ENCODE peak calls at places on chromosomes 1 and 21, in nine cellular contexts. One of them, this sample, is unnamed.

GRCh38 chr1:234490789-234491479 is 12.0 kb upstream of the TARBP1 start:
- DNase-seq in GM20000: no peak
- DNase-seq in AG09319: no peak
- DNase-seq in NCI-H1048: no peak
- DNase-seq in stimulated activated CD4-positive, alpha-beta T cell treated with anti-CD3 and anti-CD28 coated beads, Interleukin-1b, Interleukin-23, amount 100 ng/mL, for 48 hours: no peak
- DNase-seq in fibroblast of pulmonary artery: peak; percentile 35
- DNase-seq in left kidney: no peak
- DNase-seq in retina: no peak
- DNase-seq in osteocyte: no peak
- DNase-seq in this sample: no peak

GRCh38 chr1:6880951-6881690 is 95.9 kb downstream of the CAMTA1 start:
- DNase-seq in GM20000: no peak
- DNase-seq in AG09319: no peak
- DNase-seq in NCI-H1048: no peak
- DNase-seq in stimulated activated CD4-positive, alpha-beta T cell treated with anti-CD3 and anti-CD28 coated beads, Interleukin-1b, Interleukin-23, amount 100 ng/mL, for 48 hours: no peak
- DNase-seq in fibroblast of pulmonary artery: no peak
- DNase-seq in left kidney: peak; percentile 28
- DNase-seq in retina: no peak
- DNase-seq in osteocyte: no peak
- DNase-seq in this sample: no peak

GRCh38 chr1:15626269-15626668 is 9.0 kb downstream of the DDI2 start:
- DNase-seq in GM20000: no peak
- DNase-seq in AG09319: no peak
- DNase-seq in NCI-H1048: no peak
- DNase-seq in stimulated activated CD4-positive, alpha-beta T cell treated with anti-CD3 and anti-CD28 coated beads, Interleukin-1b, Interleukin-23, amount 100 ng/mL, for 48 hours: no peak
- DNase-seq in fibroblast of pulmonary artery: no peak
- DNase-seq in left kidney: no peak
- DNase-seq in retina: no peak
- DNase-seq in osteocyte: no peak
- DNase-seq in this sample: no peak

GRCh38 chr1:231337043-231337471 is 595 bp downstream of the EXOC8 start:
- DNase-seq in GM20000: no peak
- DNase-seq in AG09319: peak; percentile 3
- DNase-seq in NCI-H1048: no peak
- DNase-seq in stimulated activated CD4-positive, alpha-beta T cell treated with anti-CD3 and anti-CD28 coated beads, Interleukin-1b, Interleukin-23, amount 100 ng/mL, for 48 hours: no peak
- DNase-seq in fibroblast of pulmonary artery: no peak
- DNase-seq in left kidney: peak; percentile 80
- DNase-seq in retina: no peak
- DNase-seq in osteocyte: no peak
- DNase-seq in this sample: no peak

GRCh38 chr1:169072945-169073725 is 33.4 kb upstream of the ATP1B1 start:
- DNase-seq in GM20000: no peak
- DNase-seq in AG09319: no peak
- DNase-seq in NCI-H1048: no peak
- DNase-seq in stimulated activated CD4-positive, alpha-beta T cell treated with anti-CD3 and anti-CD28 coated beads, Interleukin-1b, Interleukin-23, amount 100 ng/mL, for 48 hours: no peak
- DNase-seq in fibroblast of pulmonary artery: no peak
- DNase-seq in left kidney: no peak
- DNase-seq in retina: no peak
- DNase-seq in osteocyte: no peak
- DNase-seq in this sample: no peak

GRCh38 chr1:94300731-94301130 is 63.3 kb upstream of the ARHGAP29 start:
- DNase-seq in GM20000: no peak
- DNase-seq in AG09319: no peak
- DNase-seq in NCI-H1048: no peak
- DNase-seq in stimulated activated CD4-positive, alpha-beta T cell treated with anti-CD3 and anti-CD28 coated beads, Interleukin-1b, Interleukin-23, amount 100 ng/mL, for 48 hours: no peak
- DNase-seq in fibroblast of pulmonary artery: no peak
- DNase-seq in left kidney: no peak
- DNase-seq in retina: no peak
- DNase-seq in osteocyte: no peak
- DNase-seq in this sample: no peak

GRCh38 chr21:16195476-16195875 is 465.7 kb downstream of the USP25 start:
- DNase-seq in GM20000: no peak
- DNase-seq in AG09319: no peak
- DNase-seq in NCI-H1048: no peak
- DNase-seq in stimulated activated CD4-positive, alpha-beta T cell treated with anti-CD3 and anti-CD28 coated beads, Interleukin-1b, Interleukin-23, amount 100 ng/mL, for 48 hours: no peak
- DNase-seq in fibroblast of pulmonary artery: peak; percentile 77
- DNase-seq in left kidney: peak; percentile 40
- DNase-seq in retina: no peak
- DNase-seq in osteocyte: no peak
- DNase-seq in this sample: no peak

GRCh38 chr1:219528633-219529032 is 84.3 kb downstream of the ZC3H11B start:
- DNase-seq in GM20000: no peak
- DNase-seq in AG09319: no peak
- DNase-seq in NCI-H1048: no peak
- DNase-seq in stimulated activated CD4-positive, alpha-beta T cell treated with anti-CD3 and anti-CD28 coated beads, Interleukin-1b, Interleukin-23, amount 100 ng/mL, for 48 hours: no peak
- DNase-seq in fibroblast of pulmonary artery: no peak
- DNase-seq in left kidney: no peak
- DNase-seq in retina: no peak
- DNase-seq in osteocyte: no peak
- DNase-seq in this sample: no peak

GRCh38 chr21:26506951-26507350 is 66.1 kb downstream of the CYYR1 start:
- DNase-seq in GM20000: no peak
- DNase-seq in AG09319: no peak
- DNase-seq in NCI-H1048: no peak
- DNase-seq in stimulated activated CD4-positive, alpha-beta T cell treated with anti-CD3 and anti-CD28 coated beads, Interleukin-1b, Interleukin-23, amount 100 ng/mL, for 48 hours: no peak
- DNase-seq in fibroblast of pulmonary artery: peak; percentile 18
- DNase-seq in left kidney: no peak
- DNase-seq in retina: no peak
- DNase-seq in osteocyte: no peak
- DNase-seq in this sample: no peak

GRCh38 chr1:86788300-86789206 is 84.2 kb downstream of the SH3GLB1 start:
- DNase-seq in GM20000: no peak
- DNase-seq in AG09319: peak; percentile 86
- DNase-seq in NCI-H1048: no peak
- DNase-seq in stimulated activated CD4-positive, alpha-beta T cell treated with anti-CD3 and anti-CD28 coated beads, Interleukin-1b, Interleukin-23, amount 100 ng/mL, for 48 hours: no peak
- DNase-seq in fibroblast of pulmonary artery: peak; percentile 90
- DNase-seq in left kidney: no peak
- DNase-seq in retina: no peak
- DNase-seq in osteocyte: no peak
- DNase-seq in this sample: no peak

GRCh38 chr1:158248122-158248521 is 6.1 kb upstream of the CD1A start:
- DNase-seq in GM20000: peak; percentile 26
- DNase-seq in AG09319: no peak
- DNase-seq in NCI-H1048: no peak
- DNase-seq in stimulated activated CD4-positive, alpha-beta T cell treated with anti-CD3 and anti-CD28 coated beads, Interleukin-1b, Interleukin-23, amount 100 ng/mL, for 48 hours: no peak
- DNase-seq in fibroblast of pulmonary artery: no peak
- DNase-seq in left kidney: no peak
- DNase-seq in retina: no peak
- DNase-seq in osteocyte: no peak
- DNase-seq in this sample: peak; percentile 57

GRCh38 chr1:5727191-5727590 is 265.0 kb downstream of the NPHP4 start:
- DNase-seq in GM20000: no peak
- DNase-seq in AG09319: no peak
- DNase-seq in NCI-H1048: no peak
- DNase-seq in stimulated activated CD4-positive, alpha-beta T cell treated with anti-CD3 and anti-CD28 coated beads, Interleukin-1b, Interleukin-23, amount 100 ng/mL, for 48 hours: no peak
- DNase-seq in fibroblast of pulmonary artery: no peak
- DNase-seq in left kidney: no peak
- DNase-seq in retina: no peak
- DNase-seq in osteocyte: no peak
- DNase-seq in this sample: no peak

GRCh38 chr1:201450721-201451291 is 18.2 kb downstream of the PHLDA3 start:
- DNase-seq in GM20000: no peak
- DNase-seq in AG09319: no peak
- DNase-seq in NCI-H1048: no peak
- DNase-seq in stimulated activated CD4-positive, alpha-beta T cell treated with anti-CD3 and anti-CD28 coated beads, Interleukin-1b, Interleukin-23, amount 100 ng/mL, for 48 hours: no peak
- DNase-seq in fibroblast of pulmonary artery: peak; percentile 97
- DNase-seq in left kidney: peak; percentile 97
- DNase-seq in retina: peak; percentile 52
- DNase-seq in osteocyte: no peak
- DNase-seq in this sample: peak; percentile 36

GRCh38 chr1:44318097-44319088 is 36.7 kb downstream of the ERI3 start:
- DNase-seq in GM20000: peak; percentile 78
- DNase-seq in AG09319: no peak
- DNase-seq in NCI-H1048: peak; percentile 26
- DNase-seq in stimulated activated CD4-positive, alpha-beta T cell treated with anti-CD3 and anti-CD28 coated beads, Interleukin-1b, Interleukin-23, amount 100 ng/mL, for 48 hours: peak; percentile 17
- DNase-seq in fibroblast of pulmonary artery: peak; percentile 51
- DNase-seq in left kidney: peak; percentile 55
- DNase-seq in retina: peak; percentile 60
- DNase-seq in osteocyte: no peak
- DNase-seq in this sample: peak; percentile 61

GRCh38 chr1:150008699-150009098 is 1.8 kb downstream of the OTUD7B start:
- DNase-seq in GM20000: no peak
- DNase-seq in AG09319: no peak
- DNase-seq in NCI-H1048: no peak
- DNase-seq in stimulated activated CD4-positive, alpha-beta T cell treated with anti-CD3 and anti-CD28 coated beads, Interleukin-1b, Interleukin-23, amount 100 ng/mL, for 48 hours: no peak
- DNase-seq in fibroblast of pulmonary artery: no peak
- DNase-seq in left kidney: no peak
- DNase-seq in retina: peak; percentile 3
- DNase-seq in osteocyte: no peak
- DNase-seq in this sample: no peak

GRCh38 chr1:94949681-94950661 is 23.1 kb upstream of the CNN3 start:
- DNase-seq in GM20000: no peak
- DNase-seq in AG09319: no peak
- DNase-seq in NCI-H1048: no peak
- DNase-seq in stimulated activated CD4-positive, alpha-beta T cell treated with anti-CD3 and anti-CD28 coated beads, Interleukin-1b, Interleukin-23, amount 100 ng/mL, for 48 hours: no peak
- DNase-seq in fibroblast of pulmonary artery: peak; percentile 62
- DNase-seq in left kidney: no peak
- DNase-seq in retina: no peak
- DNase-seq in osteocyte: no peak
- DNase-seq in this sample: no peak

GRCh38 chr1:18041107-18041506 is 66.5 kb upstream of the IGSF21 start:
- DNase-seq in GM20000: no peak
- DNase-seq in AG09319: no peak
- DNase-seq in NCI-H1048: no peak
- DNase-seq in stimulated activated CD4-positive, alpha-beta T cell treated with anti-CD3 and anti-CD28 coated beads, Interleukin-1b, Interleukin-23, amount 100 ng/mL, for 48 hours: no peak
- DNase-seq in fibroblast of pulmonary artery: no peak
- DNase-seq in left kidney: no peak
- DNase-seq in retina: no peak
- DNase-seq in osteocyte: no peak
- DNase-seq in this sample: no peak

GRCh38 chr1:233843523-233844204 is 60.8 kb upstream of the SLC35F3 start:
- DNase-seq in GM20000: no peak
- DNase-seq in AG09319: no peak
- DNase-seq in NCI-H1048: no peak
- DNase-seq in stimulated activated CD4-positive, alpha-beta T cell treated with anti-CD3 and anti-CD28 coated beads, Interleukin-1b, Interleukin-23, amount 100 ng/mL, for 48 hours: no peak
- DNase-seq in fibroblast of pulmonary artery: no peak
- DNase-seq in left kidney: peak; percentile 48
- DNase-seq in retina: no peak
- DNase-seq in osteocyte: no peak
- DNase-seq in this sample: no peak

GRCh38 chr1:5223266-5223665 is 568.9 kb downstream of the AJAP1 start:
- DNase-seq in GM20000: no peak
- DNase-seq in AG09319: no peak
- DNase-seq in NCI-H1048: no peak
- DNase-seq in stimulated activated CD4-positive, alpha-beta T cell treated with anti-CD3 and anti-CD28 coated beads, Interleukin-1b, Interleukin-23, amount 100 ng/mL, for 48 hours: no peak
- DNase-seq in fibroblast of pulmonary artery: no peak
- DNase-seq in left kidney: no peak
- DNase-seq in retina: peak; percentile 55
- DNase-seq in osteocyte: no peak
- DNase-seq in this sample: no peak

GRCh38 chr1:6342031-6342430 is 51.5 kb downstream of the ACOT7 start:
- DNase-seq in GM20000: no peak
- DNase-seq in AG09319: no peak
- DNase-seq in NCI-H1048: no peak
- DNase-seq in stimulated activated CD4-positive, alpha-beta T cell treated with anti-CD3 and anti-CD28 coated beads, Interleukin-1b, Interleukin-23, amount 100 ng/mL, for 48 hours: no peak
- DNase-seq in fibroblast of pulmonary artery: no peak
- DNase-seq in left kidney: peak; percentile 26
- DNase-seq in retina: no peak
- DNase-seq in osteocyte: no peak
- DNase-seq in this sample: no peak

GRCh38 chr1:22739648-22740385 is 29.2 kb downstream of the EPHB2 start:
- DNase-seq in GM20000: no peak
- DNase-seq in AG09319: peak; percentile 39
- DNase-seq in NCI-H1048: no peak
- DNase-seq in stimulated activated CD4-positive, alpha-beta T cell treated with anti-CD3 and anti-CD28 coated beads, Interleukin-1b, Interleukin-23, amount 100 ng/mL, for 48 hours: no peak
- DNase-seq in fibroblast of pulmonary artery: peak; percentile 95
- DNase-seq in left kidney: peak; percentile 87
- DNase-seq in retina: no peak
- DNase-seq in osteocyte: peak; percentile 92
- DNase-seq in this sample: no peak

GRCh38 chr1:235074335-235075120 is 54.1 kb downstream of the TOMM20 start:
- DNase-seq in GM20000: peak; percentile 58
- DNase-seq in AG09319: peak; percentile 59
- DNase-seq in NCI-H1048: no peak
- DNase-seq in stimulated activated CD4-positive, alpha-beta T cell treated with anti-CD3 and anti-CD28 coated beads, Interleukin-1b, Interleukin-23, amount 100 ng/mL, for 48 hours: peak; percentile 76
- DNase-seq in fibroblast of pulmonary artery: peak; percentile 68
- DNase-seq in left kidney: peak; percentile 54
- DNase-seq in retina: peak; percentile 75
- DNase-seq in osteocyte: no peak
- DNase-seq in this sample: peak; percentile 80

GRCh38 chr1:208309771-208310170 is 65.6 kb upstream of the PLXNA2 start:
- DNase-seq in GM20000: no peak
- DNase-seq in AG09319: no peak
- DNase-seq in NCI-H1048: no peak
- DNase-seq in stimulated activated CD4-positive, alpha-beta T cell treated with anti-CD3 and anti-CD28 coated beads, Interleukin-1b, Interleukin-23, amount 100 ng/mL, for 48 hours: no peak
- DNase-seq in fibroblast of pulmonary artery: no peak
- DNase-seq in left kidney: no peak
- DNase-seq in retina: no peak
- DNase-seq in osteocyte: no peak
- DNase-seq in this sample: no peak

GRCh38 chr1:19044471-19044870 is 88.0 kb upstream of the IFFO2 start:
- DNase-seq in GM20000: no peak
- DNase-seq in AG09319: no peak
- DNase-seq in NCI-H1048: no peak
- DNase-seq in stimulated activated CD4-positive, alpha-beta T cell treated with anti-CD3 and anti-CD28 coated beads, Interleukin-1b, Interleukin-23, amount 100 ng/mL, for 48 hours: no peak
- DNase-seq in fibroblast of pulmonary artery: no peak
- DNase-seq in left kidney: no peak
- DNase-seq in retina: no peak
- DNase-seq in osteocyte: no peak
- DNase-seq in this sample: no peak

GRCh38 chr1:92870591-92870990 is 38.8 kb downstream of the RPL5 start:
- DNase-seq in GM20000: no peak
- DNase-seq in AG09319: no peak
- DNase-seq in NCI-H1048: no peak
- DNase-seq in stimulated activated CD4-positive, alpha-beta T cell treated with anti-CD3 and anti-CD28 coated beads, Interleukin-1b, Interleukin-23, amount 100 ng/mL, for 48 hours: no peak
- DNase-seq in fibroblast of pulmonary artery: no peak
- DNase-seq in left kidney: no peak
- DNase-seq in retina: no peak
- DNase-seq in osteocyte: no peak
- DNase-seq in this sample: no peak

GRCh38 chr1:83999316-83999819 is 436 bp upstream of the TTLL7 start:
- DNase-seq in GM20000: peak; percentile 76
- DNase-seq in AG09319: peak; percentile 31
- DNase-seq in NCI-H1048: peak; percentile 60
- DNase-seq in stimulated activated CD4-positive, alpha-beta T cell treated with anti-CD3 and anti-CD28 coated beads, Interleukin-1b, Interleukin-23, amount 100 ng/mL, for 48 hours: peak; percentile 53
- DNase-seq in fibroblast of pulmonary artery: peak; percentile 76
- DNase-seq in left kidney: peak; percentile 93
- DNase-seq in retina: peak; percentile 98
- DNase-seq in osteocyte: no peak
- DNase-seq in this sample: peak; percentile 73

GRCh38 chr1:36831171-36831810 is 203.0 kb downstream of the GRIK3 start:
- DNase-seq in GM20000: no peak
- DNase-seq in AG09319: no peak
- DNase-seq in NCI-H1048: no peak
- DNase-seq in stimulated activated CD4-positive, alpha-beta T cell treated with anti-CD3 and anti-CD28 coated beads, Interleukin-1b, Interleukin-23, amount 100 ng/mL, for 48 hours: no peak
- DNase-seq in fibroblast of pulmonary artery: no peak
- DNase-seq in left kidney: no peak
- DNase-seq in retina: no peak
- DNase-seq in osteocyte: no peak
- DNase-seq in this sample: no peak

GRCh38 chr1:100583827-100584226 is 45.9 kb downstream of the GPR88 start:
- DNase-seq in GM20000: no peak
- DNase-seq in AG09319: no peak
- DNase-seq in NCI-H1048: no peak
- DNase-seq in stimulated activated CD4-positive, alpha-beta T cell treated with anti-CD3 and anti-CD28 coated beads, Interleukin-1b, Interleukin-23, amount 100 ng/mL, for 48 hours: no peak
- DNase-seq in fibroblast of pulmonary artery: peak; percentile 51
- DNase-seq in left kidney: no peak
- DNase-seq in retina: no peak
- DNase-seq in osteocyte: no peak
- DNase-seq in this sample: no peak

GRCh38 chr1:14678011-14678638 is 79.6 kb downstream of the KAZN start:
- DNase-seq in GM20000: no peak
- DNase-seq in AG09319: no peak
- DNase-seq in NCI-H1048: no peak
- DNase-seq in stimulated activated CD4-positive, alpha-beta T cell treated with anti-CD3 and anti-CD28 coated beads, Interleukin-1b, Interleukin-23, amount 100 ng/mL, for 48 hours: no peak
- DNase-seq in fibroblast of pulmonary artery: no peak
- DNase-seq in left kidney: no peak
- DNase-seq in retina: no peak
- DNase-seq in osteocyte: no peak
- DNase-seq in this sample: no peak

GRCh38 chr1:54810144-54810942 is 9.2 kb upstream of the TTC22 start:
- DNase-seq in GM20000: peak; percentile 85
- DNase-seq in AG09319: no peak
- DNase-seq in NCI-H1048: peak; percentile 30
- DNase-seq in stimulated activated CD4-positive, alpha-beta T cell treated with anti-CD3 and anti-CD28 coated beads, Interleukin-1b, Interleukin-23, amount 100 ng/mL, for 48 hours: peak; percentile 68
- DNase-seq in fibroblast of pulmonary artery: peak; percentile 59
- DNase-seq in left kidney: peak; percentile 83
- DNase-seq in retina: peak; percentile 86
- DNase-seq in osteocyte: peak; percentile 85
- DNase-seq in this sample: peak; percentile 80

GRCh38 chr1:157442065-157442464 is 110.2 kb downstream of the FCRL5 start:
- DNase-seq in GM20000: no peak
- DNase-seq in AG09319: no peak
- DNase-seq in NCI-H1048: no peak
- DNase-seq in stimulated activated CD4-positive, alpha-beta T cell treated with anti-CD3 and anti-CD28 coated beads, Interleukin-1b, Interleukin-23, amount 100 ng/mL, for 48 hours: no peak
- DNase-seq in fibroblast of pulmonary artery: no peak
- DNase-seq in left kidney: peak; percentile 45
- DNase-seq in retina: no peak
- DNase-seq in osteocyte: no peak
- DNase-seq in this sample: no peak